ENCODE peak calls at places on chromosomes 12 and 14, in nine cellular contexts. C is neural progenitor cell; V is right lobe of liver; W is GM06990; H is endothelial cell; B is IMR-90; S is stomach; R is WTC11; L is CD8-positive, alpha-beta T cell. Q is an unnamed sample.

GRCh38 chr14:72652179-72652578 is 241.7 kb downstream of the DPF3 start:
- DNase-seq in C (no peak), V (no peak), W (no peak), H (no peak), B (peak), S (no peak), R (no peak), L (no peak), Q (no peak)

GRCh38 chr12:53750812-53751335 is 905 bp downstream of the CISTR start:
- DNase-seq in C (peak), V (no peak), W (no peak), H (no peak), B (peak), S (no peak), R (peak), L (no peak), Q (peak)

GRCh38 chr14:40623641-40624040 is 983.0 kb upstream of the LRFN5 start:
- DNase-seq in C (no peak), V (no peak), W (no peak), H (no peak), B (no peak), S (no peak), R (no peak), L (no peak), Q (no peak)

GRCh38 chr12:112148031-112148513 is 22.7 kb downstream of the TRAFD1 start:
- DNase-seq in C (no peak), V (no peak), W (no peak), H (no peak), B (peak), S (peak), R (no peak), L (no peak), Q (no peak)

GRCh38 chr14:71687115-71687836 is 245.0 kb upstream of the RGS6 start:
- DNase-seq in C (no peak), V (no peak), W (no peak), H (no peak), B (peak), S (no peak), R (no peak), L (no peak), Q (no peak)

GRCh38 chr14:76104802-76105355 is 46.8 kb upstream of the GPATCH2L start:
- DNase-seq in C (no peak), V (no peak), W (no peak), H (no peak), B (no peak), S (no peak), R (no peak), L (no peak), Q (no peak)

GRCh38 chr14:53043107-53043704 is 92.4 kb upstream of the FERMT2 start:
- DNase-seq in C (no peak), V (peak), W (no peak), H (no peak), B (peak), S (no peak), R (no peak), L (no peak), Q (no peak)

GRCh38 chr14:54011001-54011400 is 54.4 kb upstream of the BMP4 start:
- DNase-seq in C (peak), V (no peak), W (no peak), H (no peak), B (peak), S (no peak), R (no peak), L (no peak), Q (no peak)

GRCh38 chr12:6925543-6926279 is 2.0 kb upstream of the ATN1 start:
- DNase-seq in C (peak), V (peak), W (no peak), H (peak), B (peak), S (peak), R (peak), L (no peak), Q (no peak)

GRCh38 chr14:98210045-98210678 is 1061.8 kb downstream of the BCL11B start:
- DNase-seq in C (no peak), V (no peak), W (no peak), H (no peak), B (no peak), S (no peak), R (no peak), L (peak), Q (no peak)

GRCh38 chr14:49852351-49853157 is at the start of gene NEMF:
- DNase-seq in C (peak), V (peak), W (peak), H (peak), B (peak), S (peak), R (peak), L (peak), Q (peak)

GRCh38 chr14:78737116-78737515 is 566.9 kb downstream of the NRXN3 start:
- DNase-seq in C (peak), V (no peak), W (no peak), H (no peak), B (no peak), S (no peak), R (no peak), L (no peak), Q (no peak)

GRCh38 chr12:110039085-110039807 is 9.1 kb downstream of the C12orf76 start:
- DNase-seq in C (no peak), V (no peak), W (no peak), H (peak), B (peak), S (peak), R (no peak), L (no peak), Q (no peak)

GRCh38 chr12:43951286-43951685 is 115.4 kb downstream of the TMEM117 start:
- DNase-seq in C (no peak), V (no peak), W (no peak), H (no peak), B (no peak), S (no peak), R (no peak), L (no peak), Q (no peak)

GRCh38 chr12:122081108-122081696 is 2.6 kb downstream of the MLXIP start:
- DNase-seq in C (no peak), V (no peak), W (no peak), H (no peak), B (no peak), S (no peak), R (no peak), L (no peak), Q (no peak)

GRCh38 chr12:107091989-107092641 is 1.2 kb downstream of the CRY1 start:
- DNase-seq in C (peak), V (no peak), W (peak), H (peak), B (peak), S (no peak), R (no peak), L (peak), Q (peak)

GRCh38 chr14:68140801-68141200 is 321.2 kb downstream of the RAD51B start:
- DNase-seq in C (no peak), V (no peak), W (no peak), H (no peak), B (no peak), S (no peak), R (no peak), L (no peak), Q (no peak)

DNA sequence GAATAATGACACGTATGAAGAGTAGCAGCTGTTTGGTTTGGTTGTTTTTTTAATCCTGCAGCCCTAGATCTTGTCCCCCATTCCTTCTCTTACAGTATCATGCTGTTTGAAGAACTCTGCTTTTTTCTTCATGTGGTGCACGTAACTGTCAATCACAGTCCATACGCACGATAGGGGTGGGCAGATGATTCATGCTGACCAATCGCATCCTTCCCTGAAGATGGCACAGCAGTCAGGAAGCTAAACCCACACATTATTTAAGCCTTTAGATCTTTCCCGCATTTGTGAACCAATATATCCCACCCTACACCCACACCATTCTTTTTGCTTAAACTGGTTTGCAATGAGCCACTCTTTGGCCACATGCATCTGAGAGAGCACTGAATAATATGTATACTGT is 158.9 kb upstream of the PLEKHA5 start:
- DNase-seq in C (no peak), V (no peak), W (no peak), H (no peak), B (peak), S (no peak), R (no peak), L (no peak), Q (no peak)
- TF ChIP-seq CTCF in C (no peak), V (no peak), W (no peak), H (no peak), B (no peak), S (no peak), R (no peak), L (no peak), Q (no peak)

GRCh38 chr14:64745511-64746041 is 41.4 kb downstream of the PLEKHG3 start:
- DNase-seq in C (peak), V (no peak), W (no peak), H (no peak), B (peak), S (no peak), R (no peak), L (no peak), Q (no peak)

GRCh38 chr14:64741961-64742360 is 37.7 kb downstream of the PLEKHG3 start:
- DNase-seq in C (no peak), V (no peak), W (no peak), H (no peak), B (no peak), S (no peak), R (no peak), L (no peak), Q (no peak)

GRCh38 chr14:64741200-64741599 is 37.0 kb downstream of the PLEKHG3 start:
- DNase-seq in C (no peak), V (no peak), W (no peak), H (no peak), B (no peak), S (no peak), R (no peak), L (no peak), Q (no peak)

GRCh38 chr14:64746298-64747250 is 42.4 kb downstream of the PLEKHG3 start:
- DNase-seq in C (no peak), V (no peak), W (no peak), H (no peak), B (peak), S (no peak), R (no peak), L (no peak), Q (no peak)

DNA sequence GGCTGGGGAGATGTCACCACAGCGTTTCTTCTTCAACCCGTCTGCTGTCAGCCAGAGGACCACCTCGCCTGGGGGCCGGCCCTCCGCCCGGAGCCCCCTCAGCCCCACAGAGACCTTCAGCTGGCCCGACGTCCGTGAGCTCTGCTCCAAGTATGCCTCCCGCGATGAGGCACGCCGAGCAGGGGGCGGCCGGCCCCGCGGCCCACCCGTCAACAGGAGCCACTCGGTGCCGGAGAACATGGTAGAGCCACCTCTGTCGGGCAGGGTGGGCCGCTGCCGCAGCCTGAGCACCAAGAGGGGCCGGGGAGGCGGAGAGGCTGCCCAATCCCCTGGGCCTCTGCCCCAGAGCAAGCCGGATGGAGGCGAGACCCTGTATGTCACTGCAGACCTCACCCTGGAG is 38.8 kb downstream of the PLEKHG3 start:
- DNase-seq in C (no peak), V (no peak), W (no peak), H (no peak), B (no peak), S (no peak), R (no peak), L (no peak), Q (no peak)
- TF ChIP-seq CTCF in C (no peak), V (no peak), W (no peak), H (no peak), B (no peak), S (no peak), R (no peak), L (no peak), Q (no peak)

DNA sequence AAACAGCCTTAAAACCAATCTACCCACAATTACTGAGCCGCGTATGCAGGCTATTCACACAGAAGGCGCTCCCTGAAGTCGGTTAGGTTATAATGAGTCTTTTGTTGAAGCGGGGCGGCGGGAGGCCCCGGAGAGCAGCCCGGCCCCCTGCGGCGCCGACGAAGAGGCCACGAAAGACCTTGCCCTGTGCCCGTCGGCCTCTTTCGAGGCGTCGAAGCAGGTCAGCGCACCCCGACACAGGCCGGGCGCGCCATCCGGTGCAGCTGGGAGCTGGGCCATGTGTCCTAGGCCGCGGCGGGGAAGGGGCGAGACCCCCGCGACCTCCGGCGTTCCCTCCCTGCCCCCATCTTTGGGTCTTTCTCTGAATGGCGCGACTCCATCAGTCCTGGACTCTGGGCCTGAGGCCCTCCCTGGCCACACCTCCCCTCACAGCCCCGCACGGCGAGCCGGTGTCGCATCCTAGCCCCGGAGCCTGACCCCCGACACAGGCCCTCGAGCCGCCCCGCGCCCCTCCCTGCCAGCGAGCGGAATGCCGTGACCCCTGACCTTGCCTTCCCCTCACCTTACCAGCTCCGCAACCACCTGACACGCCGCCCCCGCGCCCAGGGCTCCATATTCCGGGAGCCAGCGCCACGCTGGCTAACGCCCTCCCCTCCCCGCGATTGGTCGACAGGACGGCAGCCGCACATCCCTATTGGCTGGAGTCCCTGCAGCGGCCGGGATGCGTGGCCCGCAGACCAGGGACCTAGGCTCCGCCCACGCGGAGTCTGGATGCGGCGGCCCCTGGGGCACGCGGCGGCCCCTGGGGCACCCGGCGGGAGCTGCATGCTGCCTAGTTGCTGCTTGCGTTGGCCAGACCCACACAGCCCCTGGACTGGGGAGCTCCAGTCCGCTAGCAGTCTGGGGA is at the start of gene SLC11A2:
- DNase-seq in C (peak), V (peak), W (peak), H (peak), B (peak), S (peak), R (peak), L (peak), Q (peak)
- TF ChIP-seq CTCF in C (peak), V (peak), W (peak), H (no peak), B (peak), S (no peak), R (no peak), L (no peak), Q (no peak)

DNA sequence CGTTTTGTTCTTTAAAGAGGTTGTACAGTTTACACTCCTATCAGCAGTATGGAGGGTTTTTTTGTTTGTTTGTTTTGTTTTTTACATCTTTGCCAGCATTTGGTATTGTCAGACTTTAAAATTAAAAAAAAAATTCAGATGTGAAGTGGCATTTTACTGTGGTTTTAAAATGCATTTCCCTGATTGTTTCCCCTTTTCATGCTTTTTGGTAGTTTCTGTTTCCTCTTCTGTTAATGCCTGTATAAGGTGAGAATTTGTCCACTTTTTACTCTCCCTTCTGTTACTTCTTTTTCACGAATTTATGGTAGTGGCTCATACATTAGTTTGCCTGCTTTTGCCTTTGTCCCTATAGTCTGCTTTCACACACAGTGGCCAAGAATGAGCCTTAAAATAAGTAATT is 36.6 kb downstream of the MNAT1 start:
- DNase-seq in C (no peak), V (no peak), W (no peak), H (no peak), B (no peak), S (no peak), R (no peak), L (no peak), Q (no peak)
- TF ChIP-seq CTCF in C (no peak), V (no peak), W (no peak), H (no peak), B (no peak), S (no peak), R (no peak), L (no peak), Q (no peak)

GRCh38 chr12:1934831-1935230 is 16.4 kb upstream of the CACNA2D4 start:
- DNase-seq in C (no peak), V (no peak), W (no peak), H (no peak), B (no peak), S (no peak), R (no peak), L (no peak), Q (no peak)

GRCh38 chr12:1932264-1932777 is 13.9 kb upstream of the CACNA2D4 start:
- DNase-seq in C (no peak), V (no peak), W (peak), H (no peak), B (no peak), S (peak), R (no peak), L (no peak), Q (no peak)

GRCh38 chr12:1935242-1935641 is 16.8 kb upstream of the CACNA2D4 start:
- DNase-seq in C (no peak), V (no peak), W (no peak), H (no peak), B (no peak), S (no peak), R (no peak), L (no peak), Q (no peak)

GRCh38 chr12:1934068-1934467 is 15.6 kb upstream of the CACNA2D4 start:
- DNase-seq in C (no peak), V (no peak), W (no peak), H (no peak), B (no peak), S (no peak), R (no peak), L (no peak), Q (no peak)

DNA sequence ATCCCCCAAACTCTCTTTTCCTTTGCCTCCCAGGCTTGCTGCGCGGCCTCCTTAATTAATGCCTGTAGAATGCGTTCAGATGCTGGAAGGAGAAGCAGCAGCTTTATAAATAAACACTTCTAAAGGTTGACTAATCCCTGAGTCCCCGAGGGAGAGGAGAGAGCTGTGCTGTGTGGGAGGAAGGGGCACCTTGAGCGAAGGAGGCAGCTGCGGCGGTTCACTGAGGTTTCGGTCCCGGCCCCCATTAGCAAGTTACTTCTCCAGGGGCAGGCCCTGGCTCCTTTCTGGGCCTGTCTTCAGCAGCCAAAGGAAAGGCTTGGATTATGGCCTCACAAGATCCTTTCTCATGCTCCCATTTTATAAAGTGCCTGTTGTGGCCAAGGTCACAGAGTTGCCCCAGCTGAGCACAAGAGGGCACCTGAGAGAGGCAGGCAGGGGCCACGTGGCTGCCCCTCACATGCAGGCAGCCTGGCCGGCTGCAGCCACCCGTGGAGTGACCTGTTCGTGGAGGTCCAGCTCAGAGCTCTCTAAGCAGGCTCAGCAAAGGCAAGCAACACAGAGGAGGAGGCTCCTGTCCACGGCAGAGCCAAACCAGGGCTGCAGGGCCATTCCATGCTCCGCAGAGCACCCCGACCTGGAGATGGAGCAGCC is 15.0 kb upstream of the CACNA2D4 start:
- DNase-seq in C (peak), V (no peak), W (peak), H (no peak), B (peak), S (peak), R (no peak), L (no peak), Q (peak)
- TF ChIP-seq CTCF in C (no peak), V (no peak), W (no peak), H (no peak), B (no peak), S (no peak), R (no peak), L (no peak), Q (no peak)

DNA sequence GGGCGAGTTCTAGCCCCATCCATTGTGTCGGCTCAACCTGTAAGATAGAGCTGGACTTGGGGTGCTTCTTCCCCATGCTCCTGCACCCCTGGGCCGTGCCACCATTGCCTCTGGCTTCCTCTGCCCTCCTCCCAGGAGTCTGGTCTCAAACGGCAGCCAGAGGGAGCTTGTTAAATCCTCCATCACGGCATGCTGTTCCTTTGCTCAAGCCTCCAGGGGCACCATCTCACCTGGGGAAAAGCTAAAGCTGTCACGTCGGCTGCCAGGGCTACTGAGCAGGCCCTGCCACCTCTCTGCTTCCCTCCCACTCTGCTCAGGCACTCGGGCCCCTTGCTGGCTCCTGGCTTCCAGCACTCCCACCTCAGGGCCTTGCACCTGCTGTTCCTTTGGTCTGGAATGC is 140.4 kb downstream of the RBM19 start:
- DNase-seq in C (peak), V (no peak), W (no peak), H (no peak), B (no peak), S (no peak), R (peak), L (no peak), Q (no peak)
- TF ChIP-seq CTCF in C (no peak), V (no peak), W (no peak), H (no peak), B (no peak), S (no peak), R (no peak), L (no peak), Q (no peak)

GRCh38 chr14:104436741-104437701 is 142.5 kb upstream of the C14orf180 start:
- DNase-seq in C (no peak), V (peak), W (no peak), H (no peak), B (no peak), S (peak), R (peak), L (no peak), Q (no peak)

GRCh38 chr14:104436047-104436531 is 143.5 kb upstream of the C14orf180 start:
- DNase-seq in C (no peak), V (peak), W (no peak), H (peak), B (no peak), S (peak), R (peak), L (no peak), Q (peak)

GRCh38 chr14:104433401-104434213 is 146.0 kb upstream of the C14orf180 start:
- DNase-seq in C (no peak), V (no peak), W (no peak), H (no peak), B (no peak), S (peak), R (peak), L (no peak), Q (peak)

GRCh38 chr14:104434214-104435076 is 145.1 kb upstream of the C14orf180 start:
- DNase-seq in C (no peak), V (no peak), W (no peak), H (no peak), B (no peak), S (peak), R (no peak), L (no peak), Q (peak)

GRCh38 chr14:104435147-104436046 is 144.2 kb upstream of the C14orf180 start:
- DNase-seq in C (no peak), V (no peak), W (no peak), H (no peak), B (no peak), S (no peak), R (peak), L (no peak), Q (no peak)
- TF ChIP-seq CTCF in C (no peak), V (no peak), W (no peak), H (no peak), B (no peak), S (no peak), R (no peak), L (no peak), Q (no peak)

Q was measured in GM20000.